ENCODE peak calls at places on chromosome 20, in four cellular contexts. C is cardiac fibroblast, Q is GM18507, X is heart left ventricle. E is an unnamed sample.

GRCh38 chr20:64136004-64136710 is 28.1 kb upstream of the MYT1 start:
- DNase-seq in Q (no peak), X (no peak), C (no peak), E (no peak)

GRCh38 chr20:40741507-40742106 is 52.6 kb upstream of the MAFB start:
- DNase-seq in X (peak; percentile 43), C (peak; percentile 59), Q (peak; percentile 14), E (no peak)

GRCh38 chr20:25136643-25137559 is 55.0 kb upstream of the VSX1 start:
- DNase-seq in X (peak; percentile 71), C (peak; percentile 87), Q (no peak), E (no peak)

GRCh38 chr20:21102691-21103311 is 3.4 kb downstream of the LINC00237 start:
- DNase-seq in X (peak; percentile 35), Q (no peak), C (no peak), E (no peak)

GRCh38 chr20:61773926-61774587 is 291.6 kb downstream of the TAF4 start:
- DNase-seq in Q (no peak), X (no peak), C (no peak), E (no peak)

GRCh38 chr20:63406011-63406410 is 44.9 kb upstream of the CHRNA4 start:
- DNase-seq in C (no peak), Q (no peak), X (no peak), E (no peak)

GRCh38 chr20:6533828-6534388 is 233.6 kb upstream of the BMP2 start:
- DNase-seq in C (peak; percentile 78), Q (no peak), X (no peak), E (no peak)

GRCh38 chr20:14199111-14199510 is 138.3 kb downstream of the FLRT3 start:
- DNase-seq in X (no peak), Q (no peak), C (no peak), E (no peak)

GRCh38 chr20:23187759-23188158 is 101.6 kb upstream of the CD93 start:
- DNase-seq in C (no peak), Q (no peak), X (peak; percentile 46), E (no peak)

GRCh38 chr20:56630086-56630493 is 984 bp downstream of the TFAP2C start:
- DNase-seq in Q (no peak), X (no peak), C (no peak), E (no peak)

GRCh38 chr20:63658749-63659187 is 656 bp downstream of the RTEL1 start:
- DNase-seq in X (no peak), C (peak; percentile 49), Q (no peak), E (no peak)

GRCh38 chr20:13340088-13340487 is 119.0 kb downstream of the ISM1 start:
- DNase-seq in X (no peak), C (no peak), Q (no peak), E (no peak)

GRCh38 chr20:50491168-50491567 is 19.0 kb upstream of the PTPN1 start:
- DNase-seq in Q (no peak), C (peak; percentile 9), X (no peak), E (no peak)

GRCh38 chr20:56244259-56244658 is 4.3 kb upstream of the MC3R start:
- DNase-seq in C (no peak), X (no peak), Q (no peak), E (no peak)

GRCh38 chr20:49303211-49303610 is 25.4 kb upstream of the ZNFX1 start:
- DNase-seq in Q (no peak), X (no peak), C (no peak), E (no peak)

GRCh38 chr20:13694420-13695150 is 55.9 kb upstream of the TASP1 start:
- DNase-seq in Q (no peak), X (no peak), C (no peak), E (no peak)

GRCh38 chr20:45937765-45938164 is 3.3 kb downstream of the PCIF1 start:
- DNase-seq in C (no peak), X (no peak), Q (no peak), E (no peak)

GRCh38 chr20:22560817-22561216 is 23.6 kb downstream of the FOXA2 start:
- DNase-seq in Q (no peak), C (no peak), X (no peak), E (no peak)

GRCh38 chr20:7291946-7292345 is 524.5 kb downstream of the BMP2 start:
- DNase-seq in X (no peak), Q (no peak), C (no peak), E (no peak)

GRCh38 chr20:16241911-16242310 is 331.3 kb downstream of the KIF16B start:
- DNase-seq in C (no peak), Q (no peak), X (no peak), E (no peak)

GRCh38 chr20:10316582-10316981 is 98.0 kb downstream of the SNAP25 start:
- DNase-seq in Q (no peak), C (peak; percentile 38), X (no peak), E (peak; percentile 9)

GRCh38 chr20:46690219-46691111 is 1.2 kb upstream of the TP53RK start:
- DNase-seq in Q (no peak), X (no peak), C (peak; percentile 39), E (no peak)

GRCh38 chr20:10985536-10985935 is 311.7 kb upstream of the JAG1 start:
- DNase-seq in X (no peak), C (peak; percentile 85), Q (no peak), E (no peak)

GRCh38 chr20:64033981-64034493 is 1.9 kb upstream of the C20orf204 start:
- DNase-seq in C (no peak), Q (no peak), X (no peak), E (no peak)

GRCh38 chr20:7672551-7672950 is 267.7 kb downstream of the HAO1 start:
- DNase-seq in Q (no peak), X (no peak), C (no peak), E (no peak)

GRCh38 chr20:64110411-64111068 is 3.2 kb upstream of the NPBWR2 start:
- DNase-seq in X (no peak), C (no peak), Q (no peak), E (no peak)

GRCh38 chr20:43987531-43987930 is 72.9 kb downstream of the TOX2 start:
- DNase-seq in X (no peak), C (no peak), Q (no peak), E (no peak)

GRCh38 chr20:35615667-35616464 is at the start of gene SPAG4:
- DNase-seq in Q (peak; percentile 96), X (peak; percentile 73), C (no peak), E (no peak)